ENCODE peak calls at places on chromosomes 7 and 10, in five cellular contexts. B is CD8-positive, alpha-beta T cell; L is testis; P is AG04450; F is tibial artery. C is an unnamed sample.

GRCh38 chr10:86377797-86378146 is 11.2 kb upstream of the GRID1 start:
- DNase-seq in F (no peak), P (no peak), B (no peak), L (peak), C (no peak)

GRCh38 chr10:69320521-69320920 is 42.2 kb downstream of the HK1 start:
- DNase-seq in L (no peak), P (no peak), F (no peak), B (no peak), C (no peak)

GRCh38 chr7:143387156-143387975 is 6.2 kb downstream of the ZYX start:
- DNase-seq in P (no peak), L (no peak), B (no peak), F (no peak), C (no peak)

GRCh38 chr10:122331615-122332446 is 42.7 kb upstream of the PLEKHA1 start:
- DNase-seq in L (no peak), P (no peak), F (no peak), B (no peak), C (peak)

GRCh38 chr7:79506481-79506880 is 53.0 kb upstream of the MAGI2 start:
- DNase-seq in B (no peak), L (no peak), P (peak), F (no peak), C (no peak)

GRCh38 chr7:85664341-85664740 is 477.5 kb upstream of the SEMA3D start:
- DNase-seq in P (no peak), F (no peak), L (no peak), B (no peak), C (no peak)

GRCh38 chr10:22648547-22648961 is 65.8 kb downstream of the PIP4K2A start:
- DNase-seq in L (no peak), F (no peak), P (no peak), B (no peak), C (no peak)

GRCh38 chr10:4984971-4985594 is 18.6 kb downstream of the AKR1C2 start:
- DNase-seq in F (no peak), P (no peak), L (no peak), B (no peak), C (no peak)

GRCh38 chr7:139118803-139119485 is 9.4 kb upstream of the ZC3HAV1 start:
- DNase-seq in F (no peak), B (no peak), P (no peak), L (no peak), C (no peak)

GRCh38 chr7:152869041-152869676 is 109.6 kb downstream of the ACTR3B start:
- DNase-seq in P (no peak), F (no peak), B (no peak), L (no peak), C (no peak)

GRCh38 chr10:106802949-106803348 is 361.6 kb downstream of the SORCS1 start:
- DNase-seq in F (no peak), L (no peak), B (no peak), P (no peak), C (no peak)

GRCh38 chr10:53458007-53458406 is 685.4 kb upstream of the MBL2 start:
- DNase-seq in F (no peak), L (no peak), P (no peak), B (no peak), C (no peak)

DNA sequence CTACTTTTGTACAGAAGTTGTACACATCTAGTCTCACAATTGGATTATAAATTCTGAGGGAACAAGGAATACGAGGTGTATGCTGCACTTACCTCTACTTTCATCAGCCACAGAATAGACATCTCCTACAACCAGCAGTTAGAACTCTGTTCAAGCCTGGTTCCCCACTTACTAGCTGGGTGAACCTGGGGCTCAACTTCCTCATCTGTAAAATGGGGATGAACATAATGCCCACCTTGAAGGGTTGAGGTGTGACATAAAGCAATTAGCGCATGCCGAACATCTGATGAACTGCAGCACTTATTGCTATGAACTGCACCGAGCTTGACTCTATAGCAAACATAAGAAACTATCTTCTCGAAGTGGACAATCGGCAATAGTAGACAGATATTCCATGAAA is 25.3 kb downstream of the XPNPEP1 start:
- DNase-seq in B (no peak), L (no peak), F (no peak), P (no peak), C (no peak)
- H3K27ac ChIP-seq in B (no peak), L (no peak), F (peak), P (no peak), C (no peak)

DNA sequence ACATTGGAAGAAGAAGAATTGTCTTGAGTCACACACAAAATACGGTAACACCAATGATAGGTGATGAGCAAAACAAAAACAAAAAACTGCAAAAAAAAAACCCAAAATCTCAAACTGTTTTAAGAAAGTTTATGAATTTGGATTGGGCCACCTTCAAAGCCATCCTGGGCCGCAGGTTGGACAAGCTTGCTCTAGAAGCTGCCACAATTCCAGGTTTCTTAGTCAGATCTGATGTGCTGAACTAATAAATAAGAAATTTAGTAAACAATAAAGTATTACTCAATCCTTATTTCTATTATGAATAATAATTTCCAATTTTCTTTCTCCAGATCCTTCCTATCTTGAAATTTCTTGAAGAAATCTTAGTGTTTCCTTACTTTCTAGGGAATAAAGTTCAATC is 10.0 kb downstream of the WASL start:
- DNase-seq in P (no peak), F (no peak), B (no peak), L (no peak), C (no peak)
- H3K27ac ChIP-seq in P (no peak), F (no peak), B (no peak), L (no peak), C (no peak)

GRCh38 chr7:98369726-98370125 is 31.2 kb downstream of the BAIAP2L1 start:
- DNase-seq in P (no peak), B (no peak), F (no peak), L (no peak), C (no peak)

GRCh38 chr7:98364220-98364619 is 36.7 kb downstream of the BAIAP2L1 start:
- DNase-seq in P (no peak), B (no peak), F (no peak), L (no peak), C (no peak)

GRCh38 chr7:98368721-98369120 is 32.2 kb downstream of the BAIAP2L1 start:
- DNase-seq in F (no peak), B (no peak), P (no peak), L (no peak), C (no peak)

GRCh38 chr7:98365863-98366561 is 34.9 kb downstream of the BAIAP2L1 start:
- DNase-seq in L (no peak), F (no peak), P (no peak), B (no peak), C (no peak)

GRCh38 chr7:98366562-98366938 is 34.3 kb downstream of the BAIAP2L1 start:
- DNase-seq in L (no peak), F (no peak), P (no peak), B (no peak), C (no peak)
- H3K27ac ChIP-seq in L (no peak), F (no peak), P (no peak), B (no peak), C (no peak)

GRCh38 chr7:92762853-92763252 is 73.5 kb downstream of the CDK6 start:
- DNase-seq in B (no peak), P (no peak), L (no peak), F (no peak), C (no peak)

GRCh38 chr7:92766461-92767003 is 69.8 kb downstream of the CDK6 start:
- DNase-seq in B (no peak), P (no peak), F (no peak), L (no peak), C (no peak)

GRCh38 chr7:92765725-92766124 is 70.6 kb downstream of the CDK6 start:
- DNase-seq in B (no peak), L (no peak), F (no peak), P (no peak), C (no peak)

GRCh38 chr7:92761391-92762098 is 74.8 kb downstream of the CDK6 start:
- DNase-seq in P (no peak), B (no peak), L (no peak), F (no peak), C (no peak)

DNA sequence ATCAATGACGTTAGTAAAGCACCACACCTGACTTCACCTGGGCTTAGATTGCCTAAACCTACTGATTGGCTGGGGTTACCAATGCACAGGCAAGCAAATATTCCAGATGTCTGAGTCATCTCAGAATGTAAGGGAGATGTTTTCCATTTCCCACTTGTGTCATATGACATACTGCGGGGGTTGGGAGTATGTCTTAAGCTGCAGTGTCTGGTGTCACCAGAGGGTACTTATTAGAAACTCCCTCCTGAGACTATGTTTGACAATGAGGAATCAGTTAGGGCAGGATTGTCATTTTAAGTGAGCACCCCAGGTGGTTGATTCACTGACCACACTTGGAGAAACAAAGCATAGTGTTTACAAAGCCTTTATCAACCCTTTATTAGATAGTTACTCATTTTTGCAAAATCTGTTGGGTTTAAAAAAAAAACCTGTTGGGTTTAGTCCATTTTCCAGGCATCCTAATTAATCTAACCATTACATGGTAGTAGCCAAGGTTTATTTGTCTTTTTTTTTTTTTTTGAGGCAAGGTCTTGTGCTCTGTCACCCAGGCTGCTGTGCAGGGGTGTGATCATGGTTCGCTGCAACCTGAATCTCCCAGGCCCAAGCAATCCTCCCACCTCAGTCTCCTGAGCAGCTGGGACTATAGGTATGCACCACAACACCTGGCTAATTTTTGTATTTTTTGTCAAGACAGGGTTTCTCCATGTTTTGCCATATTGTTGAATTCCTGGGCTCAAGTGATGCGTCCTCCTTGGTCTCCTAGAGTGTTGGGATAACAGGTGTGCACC is 72.5 kb downstream of the CDK6 start:
- DNase-seq in P (no peak), B (no peak), L (no peak), F (no peak), C (no peak)
- H3K27ac ChIP-seq in P (no peak), B (no peak), L (no peak), F (peak), C (no peak)